ENCODE peak calls at places on chromosomes 7 and 10, in six cellular contexts. One of them, this sample, is unnamed. For H3K36me3, the result is how much of the 10 kb centered on the place peaks cover.

GRCh38 chr10:25232229-25232628 is 57.4 kb downstream of the GPR158 start:
- DNase-seq in bronchial epithelial cell: no peak
- DNase-seq in cardiac muscle cell: no peak
- DNase-seq in tibial nerve: no peak
- DNase-seq in hepatocyte: no peak
- DNase-seq in Panc1: no peak
- DNase-seq in this sample: no peak

GRCh38 chr10:11522821-11523245 is 88.6 kb downstream of the USP6NL start:
- DNase-seq in bronchial epithelial cell: no peak
- DNase-seq in cardiac muscle cell: no peak
- DNase-seq in tibial nerve: no peak
- DNase-seq in hepatocyte: no peak
- DNase-seq in Panc1: no peak
- DNase-seq in this sample: no peak

GRCh38 chr10:102815790-102816549 is 21.2 kb downstream of the CYP17A1 start:
- DNase-seq in bronchial epithelial cell: peak
- DNase-seq in cardiac muscle cell: peak
- DNase-seq in tibial nerve: peak
- DNase-seq in hepatocyte: no peak
- DNase-seq in Panc1: no peak
- DNase-seq in this sample: peak

GRCh38 chr7:25647872-25648271 is 419.6 kb upstream of the NPVF start:
- DNase-seq in bronchial epithelial cell: no peak
- DNase-seq in cardiac muscle cell: no peak
- DNase-seq in tibial nerve: no peak
- DNase-seq in hepatocyte: no peak
- DNase-seq in Panc1: no peak
- DNase-seq in this sample: no peak

GRCh38 chr7:132635127-132635526 is 58.9 kb upstream of the PLXNA4 start:
- DNase-seq in bronchial epithelial cell: no peak
- DNase-seq in cardiac muscle cell: no peak
- DNase-seq in tibial nerve: no peak
- DNase-seq in hepatocyte: no peak
- DNase-seq in Panc1: no peak
- DNase-seq in this sample: no peak

GRCh38 chr7:47945261-47946015 is 2.8 kb downstream of the PKD1L1 start:
- DNase-seq in bronchial epithelial cell: peak
- DNase-seq in cardiac muscle cell: peak
- DNase-seq in tibial nerve: peak
- DNase-seq in hepatocyte: peak
- DNase-seq in Panc1: peak
- DNase-seq in this sample: no peak

GRCh38 chr7:36185092-36185491 is 32.0 kb downstream of the EEPD1 start:
- DNase-seq in bronchial epithelial cell: no peak
- DNase-seq in cardiac muscle cell: no peak
- DNase-seq in tibial nerve: no peak
- DNase-seq in hepatocyte: no peak
- DNase-seq in Panc1: no peak
- DNase-seq in this sample: no peak

GRCh38 chr10:76085002-76085401 is 653.6 kb downstream of the LRMDA start:
- DNase-seq in bronchial epithelial cell: no peak
- DNase-seq in cardiac muscle cell: no peak
- DNase-seq in tibial nerve: no peak
- DNase-seq in hepatocyte: no peak
- DNase-seq in Panc1: no peak
- DNase-seq in this sample: no peak

GRCh38 chr10:24824536-24824935 is 100.8 kb upstream of the ARHGAP21 start:
- DNase-seq in bronchial epithelial cell: no peak
- DNase-seq in cardiac muscle cell: peak
- DNase-seq in tibial nerve: no peak
- DNase-seq in hepatocyte: no peak
- DNase-seq in Panc1: no peak
- DNase-seq in this sample: no peak

GRCh38 chr10:122393288-122393687 is 18.8 kb downstream of the PLEKHA1 start:
- DNase-seq in bronchial epithelial cell: no peak
- DNase-seq in cardiac muscle cell: no peak
- DNase-seq in tibial nerve: no peak
- DNase-seq in hepatocyte: no peak
- DNase-seq in Panc1: no peak
- DNase-seq in this sample: no peak

GRCh38 chr7:139745330-139746143 is 32.3 kb downstream of the HIPK2 start:
- DNase-seq in bronchial epithelial cell: no peak
- DNase-seq in cardiac muscle cell: no peak
- DNase-seq in tibial nerve: no peak
- DNase-seq in hepatocyte: no peak
- DNase-seq in Panc1: no peak
- DNase-seq in this sample: no peak

GRCh38 chr10:128473396-128473795 is 347.2 kb upstream of the MKI67 start:
- DNase-seq in bronchial epithelial cell: no peak
- DNase-seq in cardiac muscle cell: no peak
- DNase-seq in tibial nerve: no peak
- DNase-seq in hepatocyte: no peak
- DNase-seq in Panc1: no peak
- DNase-seq in this sample: no peak

GRCh38 chr10:114394531-114394930 is 9.8 kb downstream of the AFAP1L2 start:
- DNase-seq in bronchial epithelial cell: peak
- DNase-seq in cardiac muscle cell: no peak
- DNase-seq in tibial nerve: no peak
- DNase-seq in hepatocyte: no peak
- DNase-seq in Panc1: no peak
- DNase-seq in this sample: no peak

GRCh38 chr10:132647424-132647823 is 109.8 kb downstream of the INPP5A start:
- DNase-seq in bronchial epithelial cell: no peak
- DNase-seq in cardiac muscle cell: no peak
- DNase-seq in tibial nerve: no peak
- DNase-seq in hepatocyte: no peak
- DNase-seq in Panc1: no peak
- DNase-seq in this sample: no peak

GRCh38 chr10:44928462-44928861 is 17.3 kb downstream of the TMEM72 start:
- DNase-seq in bronchial epithelial cell: no peak
- DNase-seq in cardiac muscle cell: no peak
- DNase-seq in tibial nerve: no peak
- DNase-seq in hepatocyte: no peak
- DNase-seq in Panc1: no peak
- DNase-seq in this sample: no peak

GRCh38 chr7:36021917-36022550 is 131.0 kb upstream of the EEPD1 start:
- DNase-seq in bronchial epithelial cell: no peak
- DNase-seq in cardiac muscle cell: no peak
- DNase-seq in tibial nerve: no peak
- DNase-seq in hepatocyte: no peak
- DNase-seq in Panc1: no peak
- DNase-seq in this sample: no peak

GRCh38 chr10:24251547-24251946 is 42.6 kb downstream of the KIAA1217 start:
- DNase-seq in bronchial epithelial cell: peak
- DNase-seq in cardiac muscle cell: no peak
- DNase-seq in tibial nerve: no peak
- DNase-seq in hepatocyte: no peak
- DNase-seq in Panc1: no peak
- DNase-seq in this sample: no peak

GRCh38 chr7:132838313-132838712 is 243.6 kb downstream of the CHCHD3 start:
- DNase-seq in bronchial epithelial cell: no peak
- DNase-seq in cardiac muscle cell: no peak
- DNase-seq in tibial nerve: no peak
- DNase-seq in hepatocyte: no peak
- DNase-seq in Panc1: no peak
- DNase-seq in this sample: no peak

DNA sequence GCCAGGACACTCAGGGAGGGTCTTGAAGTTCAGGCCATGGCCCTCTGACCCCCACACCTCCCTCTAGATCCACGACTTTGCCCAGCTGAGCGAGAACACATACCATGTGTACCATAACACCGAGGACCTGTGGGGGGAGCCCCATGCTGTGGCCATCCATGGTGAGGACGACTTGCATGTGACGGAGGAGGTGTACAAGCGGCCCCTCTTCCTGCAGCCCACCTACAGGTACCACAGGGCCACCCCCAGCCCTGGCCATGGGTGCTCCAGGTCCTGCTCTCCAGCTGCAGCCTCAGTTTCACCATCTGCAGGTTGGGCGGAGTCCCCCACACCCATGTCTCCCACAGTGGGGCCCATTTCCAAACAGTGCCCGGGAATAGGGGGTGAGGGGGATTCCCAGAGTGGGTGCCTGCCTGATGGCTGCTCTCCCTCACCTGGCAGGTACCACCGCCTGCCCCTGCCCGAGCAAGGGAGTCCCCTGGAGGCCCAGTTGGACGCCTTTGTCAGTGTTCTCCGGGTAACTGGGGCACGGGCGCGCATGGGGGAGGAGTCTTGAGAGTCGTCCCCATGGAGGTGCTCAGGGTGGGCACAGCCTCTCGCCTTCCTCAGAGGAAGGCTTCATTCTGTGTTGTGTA is 54.1 kb downstream of the PALD1 start:
- DNase-seq in bronchial epithelial cell: no peak
- DNase-seq in cardiac muscle cell: no peak
- DNase-seq in tibial nerve: no peak
- DNase-seq in hepatocyte: no peak
- DNase-seq in Panc1: no peak
- DNase-seq in this sample: no peak
- H3K36me3 ChIP-seq in bronchial epithelial cell: under half
- H3K36me3 ChIP-seq in cardiac muscle cell: under half
- H3K36me3 ChIP-seq in tibial nerve: under half
- H3K36me3 ChIP-seq in hepatocyte: under half
- H3K36me3 ChIP-seq in Panc1: under half
- H3K36me3 ChIP-seq in this sample: under half

DNA sequence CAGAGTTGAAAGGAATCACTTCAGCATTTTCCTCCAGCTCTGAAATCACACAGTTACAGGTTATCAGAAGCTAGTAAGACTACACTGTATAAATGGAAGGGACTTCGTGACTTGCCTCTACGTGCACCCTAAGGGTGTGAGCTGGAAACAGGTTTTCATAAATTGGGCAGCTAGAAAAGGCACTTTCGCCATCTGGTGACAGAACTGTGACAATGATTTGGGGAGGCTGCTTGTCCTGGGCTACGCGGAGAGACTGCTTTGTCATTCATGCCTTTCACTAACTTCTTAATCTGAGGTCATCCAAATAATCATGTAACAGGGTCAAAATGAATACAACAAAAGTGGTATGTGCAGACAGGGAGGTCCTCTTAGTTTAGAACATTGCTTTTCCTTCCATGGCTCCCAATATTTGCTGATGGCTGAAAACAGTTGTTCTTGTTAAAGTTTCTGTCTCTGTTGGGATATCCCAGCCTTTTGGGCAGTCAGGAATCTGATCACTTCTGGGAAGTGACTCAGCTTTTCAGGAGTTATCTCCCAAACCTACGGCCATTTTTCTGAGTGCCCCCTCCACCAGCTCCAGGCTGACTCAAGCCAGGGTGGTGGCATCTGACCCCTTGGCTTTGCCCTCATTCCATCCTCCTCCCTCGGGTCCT is 17.8 kb downstream of the VWC2 start:
- DNase-seq in bronchial epithelial cell: peak
- DNase-seq in cardiac muscle cell: no peak
- DNase-seq in tibial nerve: no peak
- DNase-seq in hepatocyte: peak
- DNase-seq in Panc1: peak
- DNase-seq in this sample: no peak
- TF ChIP-seq CTCF in bronchial epithelial cell: peak
- TF ChIP-seq CTCF in cardiac muscle cell: no peak
- TF ChIP-seq CTCF in tibial nerve: no peak
- TF ChIP-seq CTCF in hepatocyte: peak
- TF ChIP-seq CTCF in Panc1: peak
- TF ChIP-seq CTCF in this sample: no peak

GRCh38 chr7:55520426-55521140 is 51.7 kb downstream of the VOPP1 start:
- DNase-seq in bronchial epithelial cell: no peak
- DNase-seq in cardiac muscle cell: no peak
- DNase-seq in tibial nerve: no peak
- DNase-seq in hepatocyte: no peak
- DNase-seq in Panc1: no peak
- DNase-seq in this sample: no peak

GRCh38 chr7:55516399-55516798 is 55.9 kb downstream of the VOPP1 start:
- DNase-seq in bronchial epithelial cell: no peak
- DNase-seq in cardiac muscle cell: no peak
- DNase-seq in tibial nerve: no peak
- DNase-seq in hepatocyte: no peak
- DNase-seq in Panc1: no peak
- DNase-seq in this sample: no peak

GRCh38 chr7:55517191-55517633 is 55.1 kb downstream of the VOPP1 start:
- DNase-seq in bronchial epithelial cell: no peak
- DNase-seq in cardiac muscle cell: no peak
- DNase-seq in tibial nerve: no peak
- DNase-seq in hepatocyte: no peak
- DNase-seq in Panc1: no peak
- DNase-seq in this sample: no peak

GRCh38 chr7:55517936-55518689 is 54.2 kb downstream of the VOPP1 start:
- DNase-seq in bronchial epithelial cell: no peak
- DNase-seq in cardiac muscle cell: no peak
- DNase-seq in tibial nerve: no peak
- DNase-seq in hepatocyte: no peak
- DNase-seq in Panc1: no peak
- DNase-seq in this sample: no peak

GRCh38 chr7:55518836-55519235 is 53.5 kb downstream of the VOPP1 start:
- DNase-seq in bronchial epithelial cell: no peak
- DNase-seq in cardiac muscle cell: no peak
- DNase-seq in tibial nerve: no peak
- DNase-seq in hepatocyte: no peak
- DNase-seq in Panc1: no peak
- DNase-seq in this sample: no peak
- H3K36me3 ChIP-seq in bronchial epithelial cell: under half
- H3K36me3 ChIP-seq in cardiac muscle cell: under half
- H3K36me3 ChIP-seq in tibial nerve: under half
- H3K36me3 ChIP-seq in hepatocyte: under half
- H3K36me3 ChIP-seq in Panc1: under half
- H3K36me3 ChIP-seq in this sample: under half

DNA sequence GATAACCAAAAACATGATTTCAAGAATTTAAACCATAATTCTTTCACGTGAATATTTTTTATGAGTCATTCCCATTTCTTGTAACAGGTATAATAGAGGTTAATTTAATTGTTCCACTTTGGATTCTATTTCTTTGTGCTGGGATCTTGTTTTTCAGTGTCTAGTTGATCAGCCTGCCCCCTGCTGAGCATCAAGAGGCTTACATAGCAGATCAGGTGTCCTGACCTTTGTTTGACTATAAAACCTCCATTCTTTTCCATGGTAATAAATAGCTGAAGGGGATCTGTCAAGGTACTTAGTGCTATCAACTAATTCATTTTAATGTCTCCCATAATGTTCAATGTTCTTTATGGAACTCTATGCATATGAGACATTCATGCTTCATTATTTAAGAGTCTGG is 4.9 kb downstream of the COL17A1 start:
- DNase-seq in bronchial epithelial cell: peak
- DNase-seq in cardiac muscle cell: peak
- DNase-seq in tibial nerve: no peak
- DNase-seq in hepatocyte: peak
- DNase-seq in Panc1: no peak
- DNase-seq in this sample: no peak
- TF ChIP-seq CTCF in bronchial epithelial cell: peak
- TF ChIP-seq CTCF in cardiac muscle cell: peak
- TF ChIP-seq CTCF in tibial nerve: no peak
- TF ChIP-seq CTCF in hepatocyte: peak
- TF ChIP-seq CTCF in Panc1: peak
- TF ChIP-seq CTCF in this sample: peak

DNA sequence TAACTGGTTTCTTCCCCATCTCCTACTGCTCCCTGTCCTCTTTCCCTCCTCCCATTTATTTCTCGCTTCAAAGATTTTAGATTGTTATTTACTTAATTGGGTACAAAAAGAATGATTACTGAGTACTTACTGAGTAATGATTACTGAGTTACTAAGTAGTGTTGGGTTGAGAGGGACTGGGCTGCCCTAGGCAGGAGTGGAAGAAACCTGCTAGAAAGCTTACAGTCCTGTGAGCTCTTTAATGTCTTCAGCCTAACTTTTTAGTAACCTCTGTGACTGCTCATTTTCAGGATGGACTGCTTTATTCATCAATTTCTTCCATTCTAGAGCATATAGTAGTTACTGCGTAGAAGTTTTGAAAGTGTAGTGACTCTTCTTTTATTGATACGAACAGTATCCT is 7.6 kb downstream of the PHF14 start:
- DNase-seq in bronchial epithelial cell: no peak
- DNase-seq in cardiac muscle cell: no peak
- DNase-seq in tibial nerve: no peak
- DNase-seq in hepatocyte: no peak
- DNase-seq in Panc1: no peak
- DNase-seq in this sample: no peak
- H3K36me3 ChIP-seq in bronchial epithelial cell: under half
- H3K36me3 ChIP-seq in cardiac muscle cell: under half
- H3K36me3 ChIP-seq in tibial nerve: under half
- H3K36me3 ChIP-seq in hepatocyte: under half
- H3K36me3 ChIP-seq in Panc1: half or more
- H3K36me3 ChIP-seq in this sample: under half

This sample was measured in BJ.